ENCODE peak calls at places on chromosomes 12 and 14, in eight cellular contexts. U, R, G, Q, J, O, Z and Y are unnamed samples.

GRCh38 chr14:89440997-89441909 is 24.2 kb upstream of the FOXN3 start:
- DNase-seq in U (no peak), R (no peak), G (no peak), Q (no peak), J (no peak), O (no peak), Z (no peak), Y (no peak)

GRCh38 chr12:65492997-65493892 is 214.8 kb downstream of the MSRB3 start:
- DNase-seq in U (peak; percentile 13), R (no peak), G (no peak), Q (no peak), J (no peak), O (no peak), Z (no peak), Y (no peak)

GRCh38 chr14:92944976-92945375 is 22.0 kb downstream of the CHGA start:
- DNase-seq in U (no peak), R (no peak), G (no peak), Q (no peak), J (no peak), O (no peak), Z (no peak), Y (no peak)

GRCh38 chr12:66740257-66740656 is 61.4 kb upstream of the GRIP1 start:
- DNase-seq in U (no peak), R (no peak), G (no peak), Q (no peak), J (no peak), O (no peak), Z (no peak), Y (no peak)

GRCh38 chr12:5094986-5095385 is 51.3 kb downstream of the KCNA5 start:
- DNase-seq in U (no peak), R (no peak), G (no peak), Q (no peak), J (no peak), O (no peak), Z (no peak), Y (no peak)

GRCh38 chr14:65045691-65046090 is 56.6 kb downstream of the MAX start:
- DNase-seq in U (no peak), R (no peak), G (no peak), Q (no peak), J (no peak), O (no peak), Z (no peak), Y (no peak)

GRCh38 chr12:34406228-34406995 is 384.1 kb downstream of the ALG10 start:
- DNase-seq in U (no peak), R (no peak), G (peak; percentile 3), Q (peak; percentile 4), J (no peak), O (no peak), Z (peak; percentile 0), Y (no peak)

GRCh38 chr14:87896393-87897380 is 96.3 kb downstream of the GALC start:
- DNase-seq in U (peak; percentile 65), R (peak; percentile 70), G (no peak), Q (no peak), J (peak; percentile 9), O (peak; percentile 56), Z (no peak), Y (peak; percentile 22)

GRCh38 chr14:103402700-103403099 is 17.5 kb downstream of the MARK3 start:
- DNase-seq in U (peak; percentile 69), R (peak; percentile 47), G (no peak), Q (no peak), J (peak; percentile 59), O (peak; percentile 70), Z (no peak), Y (no peak)

GRCh38 chr12:60529723-60530122 is 933.9 kb downstream of the SLC16A7 start:
- DNase-seq in U (no peak), R (no peak), G (no peak), Q (no peak), J (no peak), O (no peak), Z (no peak), Y (no peak)

GRCh38 chr14:61126083-61126962 is 145.3 kb downstream of the SLC38A6 start:
- DNase-seq in U (peak; percentile 43), R (no peak), G (no peak), Q (no peak), J (no peak), O (no peak), Z (no peak), Y (no peak)

GRCh38 chr12:124520258-124520657 is 47.2 kb downstream of the NCOR2 start:
- DNase-seq in U (no peak), R (peak; percentile 85), G (peak; percentile 46), Q (no peak), J (no peak), O (peak; percentile 29), Z (peak; percentile 89), Y (no peak)

GRCh38 chr12:69994593-69995222 is 169.7 kb downstream of the MYRFL start:
- DNase-seq in U (no peak), R (no peak), G (peak; percentile 77), Q (no peak), J (peak; percentile 67), O (no peak), Z (no peak), Y (no peak)

GRCh38 chr12:80056232-80056631 is 43.1 kb upstream of the OTOGL start:
- DNase-seq in U (no peak), R (no peak), G (no peak), Q (no peak), J (no peak), O (no peak), Z (no peak), Y (no peak)

GRCh38 chr14:100526057-100526456 is 61.2 kb downstream of the BEGAIN start:
- DNase-seq in U (no peak), R (no peak), G (no peak), Q (no peak), J (no peak), O (no peak), Z (no peak), Y (no peak)

GRCh38 chr12:38159591-38160317 is 156.8 kb upstream of the ALG10B start:
- DNase-seq in U (no peak), R (no peak), G (no peak), Q (no peak), J (no peak), O (no peak), Z (no peak), Y (no peak)

GRCh38 chr12:52076811-52077210 is 2.7 kb upstream of the SMIM41 start:
- DNase-seq in U (no peak), R (no peak), G (no peak), Q (no peak), J (no peak), O (no peak), Z (no peak), Y (no peak)

GRCh38 chr12:80056845-80057244 is 42.5 kb upstream of the OTOGL start:
- DNase-seq in U (peak; percentile 86), R (no peak), G (no peak), Q (no peak), J (no peak), O (no peak), Z (peak; percentile 69), Y (no peak)

GRCh38 chr12:3333991-3334391 is 157.0 kb upstream of the PRMT8 start:
- DNase-seq in U (no peak), R (no peak), G (no peak), Q (no peak), J (no peak), O (no peak), Z (no peak), Y (no peak)
- TF ChIP-seq CTCF in U (no peak), R (no peak), G (no peak), Q (no peak), J (no peak), O (no peak), Z (no peak), Y (no peak)

GRCh38 chr12:110175201-110175600 is 51.0 kb downstream of the IFT81 start:
- DNase-seq in U (no peak), R (no peak), G (no peak), Q (no peak), J (no peak), O (no peak), Z (no peak), Y (no peak)
- H3K4me3 ChIP-seq in U (no peak overlapping the region), R (no peak overlapping the region), G (no peak overlapping the region), Q (no peak overlapping the region), J (no peak overlapping the region), O (no peak overlapping the region), Z (no peak overlapping the region), Y (no peak overlapping the region)

DNA sequence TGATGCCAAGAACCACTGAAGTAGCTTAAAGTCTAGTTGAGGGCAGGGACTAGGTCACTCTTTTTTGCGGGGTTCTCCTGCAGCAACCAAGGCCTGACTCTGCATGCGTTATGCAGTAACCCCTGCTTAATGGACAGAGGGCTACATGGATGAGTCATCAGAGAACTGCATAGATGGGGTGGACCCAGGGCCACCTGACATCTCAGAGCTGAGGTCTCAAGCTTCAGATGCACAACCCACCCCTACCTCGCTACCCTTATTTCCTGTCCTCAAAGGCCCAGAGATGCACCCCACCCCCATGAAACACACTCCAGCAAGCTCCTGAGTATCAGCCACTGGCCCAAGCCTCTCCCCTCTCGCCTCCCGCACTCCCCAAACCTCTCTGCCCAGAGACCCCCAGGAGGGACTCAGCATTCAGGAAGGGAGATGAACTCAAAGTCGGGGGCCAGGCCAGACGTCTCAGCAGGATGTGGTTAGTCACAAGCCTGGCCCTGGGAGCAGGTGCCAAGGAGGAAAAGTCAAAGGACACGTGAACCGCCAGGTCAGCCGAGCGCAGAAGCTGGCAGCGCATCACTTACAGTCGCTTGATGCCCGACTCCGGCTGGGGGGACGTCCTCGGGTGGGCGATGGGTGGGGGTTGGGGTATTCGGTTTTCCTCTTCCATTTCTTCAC is 25.8 kb downstream of the SNRNP35 start:
- DNase-seq in U (no peak), R (no peak), G (no peak), Q (no peak), J (no peak), O (no peak), Z (no peak), Y (no peak)
- TF ChIP-seq CTCF in U (no peak), R (no peak), G (no peak), Q (no peak), J (no peak), O (no peak), Z (no peak), Y (no peak)

GRCh38 chr12:12365931-12366431 is 9.1 kb downstream of the BORCS5 start:
- DNase-seq in U (peak; percentile 71), R (peak; percentile 57), G (no peak), Q (no peak), J (no peak), O (peak; percentile 59), Z (no peak), Y (no peak)

GRCh38 chr12:12365442-12365802 is 8.5 kb downstream of the BORCS5 start:
- DNase-seq in U (no peak), R (no peak), G (no peak), Q (no peak), J (no peak), O (no peak), Z (no peak), Y (no peak)

GRCh38 chr12:12367096-12367998 is 10.5 kb downstream of the BORCS5 start:
- DNase-seq in U (no peak), R (no peak), G (no peak), Q (no peak), J (no peak), O (no peak), Z (no peak), Y (no peak)

DNA sequence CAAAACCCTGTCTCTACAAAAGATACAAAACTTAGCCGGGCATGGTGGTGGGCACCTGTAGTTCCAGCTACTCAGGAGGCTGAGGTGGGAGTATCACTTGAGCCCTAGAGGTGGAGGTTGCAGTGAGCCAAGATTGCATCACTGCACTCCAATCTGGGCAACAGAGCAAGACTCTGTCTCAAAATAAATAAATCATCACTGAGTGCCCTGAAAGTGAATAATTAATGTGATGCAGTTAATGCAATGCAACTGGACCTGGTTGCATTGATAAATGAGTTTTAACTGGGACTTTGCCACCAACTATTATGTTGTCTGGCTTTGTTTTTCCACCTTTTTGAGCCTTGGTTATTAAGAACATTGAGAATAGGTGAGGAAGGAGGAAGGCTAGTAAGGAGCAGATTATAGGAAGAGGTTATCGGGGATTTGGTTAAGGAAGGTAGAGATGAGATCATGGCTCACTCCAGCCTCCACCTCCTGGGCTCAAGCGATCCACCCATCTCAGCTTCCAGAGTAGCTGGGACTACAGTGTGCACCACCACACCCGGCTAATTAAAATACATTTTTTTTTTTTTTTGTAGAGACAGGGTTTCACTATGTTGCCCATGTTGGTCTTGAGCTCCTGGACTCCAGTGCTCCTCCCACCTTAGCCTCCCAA is 8.0 kb downstream of the BORCS5 start:
- DNase-seq in U (no peak), R (no peak), G (no peak), Q (no peak), J (no peak), O (no peak), Z (no peak), Y (no peak)
- H3K4me3 ChIP-seq in U (no peak overlapping the region), R (no peak overlapping the region), G (no peak overlapping the region), Q (no peak overlapping the region), J (no peak overlapping the region), O (no peak overlapping the region), Z (no peak overlapping the region), Y (no peak overlapping the region)